ENCODE peak calls at places on chromosomes 4 and X, in ten cellular contexts. K is heart left ventricle; T is activated CD8-positive, alpha-beta memory T cell treated with anti-CD3 and anti-CD28 coated beads, Interleukin-2, amount 50 U/mL, for 48 hours; Z is left ventricle myocardium superior; L is T-helper 2 cell; C is stimulated activated CD8-positive, alpha-beta memory T cell treated with anti-CD3 and anti-CD28 coated beads, Interleukin-7, amount 100 ng/mL, for 1 hour; U is tibial nerve; V is fibroblast of lung; B is renal cortical epithelial cell; W is natural killer cell treated with Interleukin-12 subunit alpha and Interleukin-12 subunit beta and Interleukin-15 and Interleukin-18, amount 100 ng/mL, for 72 hours. P is an unnamed sample.

GRCh38 chr4:52748432-52748831 is 2.8 kb downstream of the ERVMER34-1 start:
- DNase-seq in K (no peak), T (no peak), Z (no peak), L (no peak), C (no peak), U (no peak), V (no peak), B (no peak), W (no peak), P (no peak)

GRCh38 chr4:150268444-150268843 is 190.2 kb downstream of the DCLK2 start:
- DNase-seq in K (no peak), T (no peak), Z (no peak), L (no peak), C (no peak), U (no peak), V (no peak), B (peak; percentile 58), W (no peak), P (no peak)

GRCh38 chrX:105323951-105324350 is 103.5 kb upstream of the TEX13A start:
- DNase-seq in K (no peak), T (no peak), Z (no peak), L (no peak), C (no peak), U (no peak), V (peak; percentile 60), B (peak; percentile 10), W (no peak), P (peak; percentile 9)

GRCh38 chr4:58809366-58809765 is 1699.2 kb upstream of the IGFBP7 start:
- DNase-seq in K (no peak), T (no peak), Z (no peak), L (no peak), C (no peak), U (no peak), V (no peak), B (no peak), W (no peak), P (peak; percentile 7)

GRCh38 chr4:173424899-173425805 is 26.2 kb upstream of the SCRG1 start:
- DNase-seq in K (no peak), T (no peak), Z (no peak), L (no peak), C (no peak), U (no peak), V (peak; percentile 91), B (peak; percentile 51), W (no peak), P (peak; percentile 53)

GRCh38 chr4:154741877-154742851 is 1.6 kb upstream of the LRAT start:
- DNase-seq in K (no peak), T (peak; percentile 52), Z (no peak), L (no peak), C (no peak), U (no peak), V (peak; percentile 19), B (no peak), W (no peak), P (peak; percentile 17)

GRCh38 chrX:39903937-39904336 is 193.8 kb downstream of the BCOR start:
- DNase-seq in K (no peak), T (no peak), Z (no peak), L (no peak), C (no peak), U (no peak), V (peak; percentile 69), B (peak; percentile 54), W (no peak), P (peak; percentile 67)

GRCh38 chrX:103404225-103405008 is 28.1 kb downstream of the BEX3 start:
- DNase-seq in K (peak; percentile 57), T (peak; percentile 73), Z (peak; percentile 48), L (peak; percentile 0), C (no peak), U (peak; percentile 29), V (peak; percentile 88), B (peak; percentile 84), W (no peak), P (peak; percentile 86)

GRCh38 chrX:79530310-79531108 is 163.4 kb upstream of the ITM2A start:
- DNase-seq in K (no peak), T (no peak), Z (no peak), L (no peak), C (no peak), U (no peak), V (no peak), B (no peak), W (no peak), P (no peak)

GRCh38 chrX:1521459-1521956 is 15.5 kb downstream of the P2RY8 start:
- DNase-seq in K (no peak), T (peak; percentile 71), Z (no peak), L (peak; percentile 78), C (no peak), U (no peak), V (no peak), B (no peak), W (peak; percentile 77), P (no peak)

GRCh38 chrX:26234177-26234576 is 18.2 kb downstream of the MAGEB5 start:
- DNase-seq in K (no peak), T (no peak), Z (no peak), L (no peak), C (no peak), U (no peak), V (no peak), B (no peak), W (no peak), P (no peak)

GRCh38 chrX:65643046-65643785 is 24.2 kb upstream of the MSN start:
- DNase-seq in K (no peak), T (no peak), Z (no peak), L (no peak), C (no peak), U (no peak), V (peak; percentile 63), B (peak; percentile 83), W (no peak), P (peak; percentile 67)

GRCh38 chr4:185847352-185848078 is 35.5 kb upstream of the SORBS2 start:
- DNase-seq in K (peak; percentile 79), T (no peak), Z (peak; percentile 83), L (no peak), C (no peak), U (no peak), V (peak; percentile 88), B (peak; percentile 63), W (no peak), P (peak; percentile 72)

GRCh38 chrX:41603591-41603990 is 85.2 kb upstream of the GPR34 start:
- DNase-seq in K (no peak), T (no peak), Z (no peak), L (no peak), C (no peak), U (no peak), V (no peak), B (peak; percentile 35), W (no peak), P (peak; percentile 32)

GRCh38 chr4:7956306-7957112 is 16.8 kb upstream of the AFAP1 start:
- DNase-seq in K (no peak), T (no peak), Z (no peak), L (no peak), C (no peak), U (peak; percentile 38), V (peak; percentile 79), B (peak; percentile 71), W (peak; percentile 22), P (peak; percentile 75)

GRCh38 chrX:153970398-153971123 is 1.1 kb downstream of the HCFC1 start:
- DNase-seq in K (peak; percentile 52), T (no peak), Z (peak; percentile 50), L (no peak), C (no peak), U (no peak), V (peak; percentile 82), B (peak; percentile 30), W (no peak), P (peak; percentile 54)

GRCh38 chr4:169070895-169071218 is 60.8 kb upstream of the CBR4 start:
- DNase-seq in K (no peak), T (no peak), Z (no peak), L (no peak), C (no peak), U (no peak), V (peak; percentile 64), B (peak; percentile 69), W (no peak), P (peak; percentile 79)

GRCh38 chr4:139668658-139669201 is 3.1 kb downstream of the MGST2 start:
- DNase-seq in K (no peak), T (no peak), Z (no peak), L (no peak), C (no peak), U (no peak), V (no peak), B (no peak), W (no peak), P (no peak)

P was measured in kidney tubule cell.